ENCODE peak calls at places on chromosome 20, in five cellular contexts. A is endothelial cell of umbilical vein, T is brain microvascular endothelial cell, F is psoas muscle, W is right atrium auricular region. Z is an unnamed sample.

GRCh38 chr20:3046677-3047462 is 1.0 kb downstream of the MRPS26 start:
- DNase-seq in A (no peak), T (peak; percentile 5), F (no peak), W (no peak), Z (no peak)

GRCh38 chr20:21019468-21019830 is 86.7 kb downstream of the LINC00237 start:
- DNase-seq in A (no peak), T (no peak), F (no peak), W (no peak), Z (no peak)

GRCh38 chr20:54209216-54209813 is 1.4 kb downstream of the PFDN4 start:
- DNase-seq in A (no peak), T (no peak), F (no peak), W (no peak), Z (no peak)

GRCh38 chr20:18388860-18389259 is 78.0 kb downstream of the DZANK1 start:
- DNase-seq in A (peak; percentile 42), T (peak; percentile 76), F (no peak), W (no peak), Z (no peak)

GRCh38 chr20:21767739-21768223 is 62.3 kb downstream of the PAX1 start:
- DNase-seq in A (no peak), T (no peak), F (no peak), W (no peak), Z (peak; percentile 4)

GRCh38 chr20:19885981-19886665 is 128.1 kb downstream of the RIN2 start:
- DNase-seq in A (peak; percentile 84), T (peak; percentile 16), F (peak; percentile 74), W (peak; percentile 75), Z (no peak)

GRCh38 chr20:2103454-2104153 is 2.0 kb downstream of the STK35 start:
- DNase-seq in A (no peak), T (no peak), F (no peak), W (peak; percentile 36), Z (peak; percentile 48)

GRCh38 chr20:61274326-61274725 is 22.3 kb downstream of the CDH4 start:
- DNase-seq in A (no peak), T (no peak), F (no peak), W (no peak), Z (no peak)

GRCh38 chr20:1375515-1375914 is 17.3 kb downstream of the FKBP1A start:
- DNase-seq in A (peak; percentile 47), T (peak; percentile 70), F (no peak), W (no peak), Z (no peak)

GRCh38 chr20:39004508-39004907 is 42.4 kb downstream of the DHX35 start:
- DNase-seq in A (no peak), T (no peak), F (no peak), W (no peak), Z (no peak)

GRCh38 chr20:18456600-18456999 is 10.2 kb downstream of the DZANK1 start:
- DNase-seq in A (no peak), T (no peak), F (no peak), W (no peak), Z (no peak)

GRCh38 chr20:24842591-24843442 is 106.3 kb upstream of the CST7 start:
- DNase-seq in A (no peak), T (no peak), F (no peak), W (no peak), Z (no peak)

GRCh38 chr20:44646641-44647274 is 4.7 kb downstream of the ADA start:
- DNase-seq in A (peak; percentile 68), T (peak; percentile 63), F (no peak), W (no peak), Z (peak; percentile 77)

GRCh38 chr20:362271-363254 is 15.7 kb downstream of the NRSN2 start:
- DNase-seq in A (peak; percentile 89), T (peak; percentile 76), F (peak; percentile 82), W (peak; percentile 87), Z (peak; percentile 32)

GRCh38 chr20:63178445-63178818 is 37.5 kb downstream of the YTHDF1 start:
- DNase-seq in A (no peak), T (no peak), F (no peak), W (no peak), Z (no peak)

GRCh38 chr20:34923414-34923813 is 32.2 kb downstream of the GSS start:
- DNase-seq in A (no peak), T (no peak), F (no peak), W (no peak), Z (no peak)
- H3K4me3 ChIP-seq in A (no peak overlapping the region), T (no peak overlapping the region), F (no peak overlapping the region), W (no peak overlapping the region), Z (no peak overlapping the region)

GRCh38 chr20:57683876-57684275 is 25.9 kb downstream of the PMEPA1 start:
- DNase-seq in A (no peak), T (no peak), F (no peak), W (no peak), Z (no peak)

GRCh38 chr20:57686931-57687652 is 22.7 kb downstream of the PMEPA1 start:
- DNase-seq in A (no peak), T (no peak), F (no peak), W (no peak), Z (no peak)

GRCh38 chr20:57688295-57688694 is 21.5 kb downstream of the PMEPA1 start:
- DNase-seq in A (no peak), T (no peak), F (no peak), W (no peak), Z (no peak)

GRCh38 chr20:57682184-57683038 is 27.4 kb downstream of the PMEPA1 start:
- DNase-seq in A (no peak), T (no peak), F (no peak), W (no peak), Z (no peak)

GRCh38 chr20:57685134-57685851 is 24.5 kb downstream of the PMEPA1 start:
- DNase-seq in A (no peak), T (no peak), F (no peak), W (no peak), Z (no peak)
- H3K4me3 ChIP-seq in A (no peak overlapping the region), T (no peak overlapping the region), F (no peak overlapping the region), W (peak overlapping the region; percentile 19), Z (peak overlapping the region; percentile 9)

GRCh38 chr20:37348643-37349516 is 2.9 kb downstream of the SRC start:
- DNase-seq in A (no peak), T (no peak), F (no peak), W (no peak), Z (no peak)

GRCh38 chr20:37347891-37348642 is 2.1 kb downstream of the SRC start:
- DNase-seq in A (no peak), T (no peak), F (no peak), W (no peak), Z (no peak)

GRCh38 chr20:37346232-37346525 is 239 bp downstream of the SRC start:
- DNase-seq in A (no peak), T (no peak), F (no peak), W (no peak), Z (no peak)

GRCh38 chr20:37346526-37347346 is 796 bp downstream of the SRC start:
- DNase-seq in A (no peak), T (no peak), F (no peak), W (no peak), Z (no peak)

GRCh38 chr20:37347347-37347823 is 1.4 kb downstream of the SRC start:
- DNase-seq in A (no peak), T (no peak), F (no peak), W (no peak), Z (no peak)
- H3K4me3 ChIP-seq in A (no peak overlapping the region), T (peak overlapping the region; percentile 57), F (no peak overlapping the region), W (peak overlapping the region; percentile 73), Z (no peak overlapping the region)

GRCh38 chr20:45925821-45926506 is 8.5 kb upstream of the PCIF1 start:
- DNase-seq in A (no peak), T (no peak), F (no peak), W (no peak), Z (no peak)

GRCh38 chr20:45926731-45927070 is 7.8 kb upstream of the PCIF1 start:
- DNase-seq in A (no peak), T (no peak), F (no peak), W (no peak), Z (no peak)

GRCh38 chr20:45927071-45927878 is 7.2 kb upstream of the PCIF1 start:
- DNase-seq in A (no peak), T (no peak), F (no peak), W (no peak), Z (no peak)

GRCh38 chr20:45921618-45922189 is 9.7 kb upstream of the PLTP start:
- DNase-seq in A (no peak), T (no peak), F (no peak), W (no peak), Z (no peak)

DNA sequence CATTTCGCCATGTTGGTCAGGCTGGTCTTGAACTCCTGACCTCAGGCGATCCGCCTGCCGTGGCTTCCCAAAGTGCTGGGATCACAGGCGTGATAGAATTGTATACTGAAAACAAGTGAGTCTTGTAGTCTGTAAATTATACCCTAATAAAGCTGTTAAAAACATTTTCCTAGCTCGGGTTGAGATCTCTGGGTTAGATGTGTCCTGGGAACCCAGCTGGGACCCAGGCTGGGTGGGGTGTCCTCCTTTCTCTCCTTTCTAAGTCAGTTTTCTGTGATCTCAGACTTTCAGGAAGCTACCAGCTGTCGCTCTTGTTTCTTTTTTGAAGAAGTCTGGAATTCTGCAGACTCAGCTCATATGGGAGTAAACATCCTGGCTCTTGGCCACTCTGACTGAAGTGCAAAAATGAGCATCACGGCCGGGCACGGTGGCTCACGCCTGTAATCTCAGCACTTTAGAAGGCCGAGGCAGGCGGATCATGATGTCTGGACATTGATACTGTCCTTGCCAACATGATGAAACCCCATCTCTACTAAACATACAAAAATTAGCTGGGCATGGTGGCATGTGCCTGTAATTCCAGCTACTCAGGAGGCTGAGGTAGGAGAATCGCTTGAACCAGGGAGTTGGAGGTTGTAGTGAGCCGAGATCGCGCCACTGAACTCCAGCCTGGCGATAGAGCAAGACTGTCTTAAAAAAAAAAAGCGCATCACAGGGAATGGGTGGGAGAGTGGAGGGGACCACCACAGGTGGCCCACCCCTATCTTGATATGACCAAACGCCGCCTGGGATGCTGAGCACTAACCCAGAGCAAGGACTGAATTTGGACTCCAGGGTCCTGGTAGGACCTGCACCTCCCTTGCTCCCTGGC is 9.9 kb upstream of the PCIF1 start:
- DNase-seq in A (peak; percentile 73), T (peak; percentile 42), F (no peak), W (peak; percentile 80), Z (no peak)
- H3K4me3 ChIP-seq in A (no peak overlapping the region), T (no peak overlapping the region), F (peak overlapping the region; percentile 16), W (no peak overlapping the region), Z (no peak overlapping the region)

DNA sequence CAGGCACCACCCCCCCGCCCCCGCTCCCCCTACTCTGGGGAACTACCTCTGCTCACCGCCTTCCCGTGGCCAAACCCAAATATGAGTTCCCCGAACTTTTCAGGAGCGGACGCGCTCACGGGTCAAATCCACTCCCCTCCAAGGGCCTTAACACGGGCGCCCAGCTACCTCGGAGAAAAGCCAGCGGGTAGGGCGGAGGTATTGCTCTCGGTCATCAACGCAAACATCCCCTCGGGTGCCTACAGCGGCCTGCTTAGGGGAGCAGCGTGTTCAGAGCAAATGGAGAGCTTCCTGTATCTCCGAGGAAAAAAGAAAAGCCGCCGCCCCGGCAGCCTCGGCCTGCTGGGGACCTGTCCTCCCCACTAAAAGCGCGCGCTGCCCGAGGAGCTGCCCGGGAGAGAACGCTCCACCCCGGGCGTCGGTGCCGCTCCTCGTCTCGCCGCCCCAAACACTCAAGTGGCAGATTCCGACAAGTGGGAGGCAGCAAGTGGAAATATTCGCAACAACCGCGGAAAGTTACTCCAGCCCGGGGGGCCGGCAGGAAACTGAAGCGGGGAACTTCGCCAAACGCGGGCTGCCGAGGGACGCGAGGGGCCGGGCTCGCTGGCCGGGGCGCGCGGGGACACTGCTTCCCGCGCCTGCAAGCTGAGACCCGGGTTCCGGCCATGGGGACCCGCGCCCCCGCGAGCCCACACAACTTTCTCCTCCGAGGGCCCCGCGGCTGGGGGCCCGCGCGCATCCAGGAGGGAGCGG is 669 bp downstream of the PTPRT start:
- DNase-seq in A (no peak), T (no peak), F (no peak), W (no peak), Z (no peak)
- H3K4me3 ChIP-seq in A (no peak overlapping the region), T (no peak overlapping the region), F (no peak overlapping the region), W (peak overlapping the region; percentile 26), Z (no peak overlapping the region)